ENCODE peak calls at places on chromosomes 2 and 18, in six cellular contexts. T, O, D, Y, W and N are unnamed samples.

GRCh38 chr2:216139884-216140283 is 30.7 kb downstream of the XRCC5 start:
- DNase-seq in T (no peak), O (peak), D (no peak), Y (peak), W (peak), N (no peak)

GRCh38 chr18:35376742-35377695 is at the start of gene ZNF396:
- DNase-seq in T (no peak), O (peak), D (peak), Y (peak), W (peak), N (peak)

GRCh38 chr2:134445116-134445515 is 191.2 kb downstream of the MGAT5 start:
- DNase-seq in T (no peak), O (no peak), D (no peak), Y (no peak), W (no peak), N (no peak)

GRCh38 chr18:8503287-8503686 is 106.0 kb upstream of the RAB12 start:
- DNase-seq in T (no peak), O (no peak), D (no peak), Y (no peak), W (no peak), N (no peak)

GRCh38 chr2:208148803-208149202 is 2.8 kb upstream of the CRYGB start:
- DNase-seq in T (no peak), O (no peak), D (no peak), Y (no peak), W (no peak), N (no peak)

GRCh38 chr2:65228249-65228750 is 669 bp downstream of the ACTR2 start:
- DNase-seq in T (peak), O (peak), D (no peak), Y (no peak), W (peak), N (no peak)

GRCh38 chr2:38214209-38214717 is 138.3 kb upstream of the CYP1B1 start:
- DNase-seq in T (no peak), O (no peak), D (no peak), Y (no peak), W (no peak), N (no peak)

GRCh38 chr2:42138163-42139016 is 30.8 kb upstream of the EML4 start:
- DNase-seq in T (no peak), O (no peak), D (no peak), Y (no peak), W (no peak), N (peak)

GRCh38 chr2:158221055-158222021 is 119.7 kb downstream of the UPP2 start:
- DNase-seq in T (no peak), O (no peak), D (no peak), Y (no peak), W (peak), N (no peak)

GRCh38 chr2:68767031-68767961 is 32.7 kb downstream of the ARHGAP25 start:
- DNase-seq in T (no peak), O (no peak), D (no peak), Y (no peak), W (no peak), N (no peak)

GRCh38 chr2:67516358-67516757 is 119.2 kb downstream of the ETAA1 start:
- DNase-seq in T (no peak), O (no peak), D (no peak), Y (no peak), W (no peak), N (no peak)

GRCh38 chr2:69305166-69305565 is 81.9 kb downstream of the GFPT1 start:
- DNase-seq in T (no peak), O (no peak), D (no peak), Y (no peak), W (no peak), N (no peak)

GRCh38 chr2:9655441-9656269 is 24.9 kb upstream of the YWHAQ start:
- DNase-seq in T (peak), O (no peak), D (no peak), Y (no peak), W (no peak), N (no peak)

GRCh38 chr2:104504331-104505073 is 349.4 kb upstream of the POU3F3 start:
- DNase-seq in T (no peak), O (no peak), D (no peak), Y (no peak), W (no peak), N (no peak)

GRCh38 chr18:74579704-74580103 is 18.0 kb upstream of the ZNF407 start:
- DNase-seq in T (no peak), O (no peak), D (no peak), Y (no peak), W (no peak), N (no peak)

GRCh38 chr2:54524236-54524991 is 68.3 kb downstream of the SPTBN1 start:
- DNase-seq in T (peak), O (no peak), D (no peak), Y (no peak), W (no peak), N (no peak)

GRCh38 chr18:9965711-9966624 is 52.2 kb downstream of the VAPA start:
- DNase-seq in T (no peak), O (no peak), D (no peak), Y (no peak), W (no peak), N (no peak)

GRCh38 chr2:239407112-239407511 is 6.3 kb upstream of the HDAC4 start:
- DNase-seq in T (no peak), O (no peak), D (no peak), Y (no peak), W (no peak), N (no peak)

GRCh38 chr2:12110074-12110473 is 363.6 kb downstream of the LPIN1 start:
- DNase-seq in T (no peak), O (no peak), D (no peak), Y (no peak), W (no peak), N (no peak)

GRCh38 chr2:187951470-187952218 is 340.0 kb upstream of the GULP1 start:
- DNase-seq in T (no peak), O (no peak), D (no peak), Y (no peak), W (no peak), N (no peak)

GRCh38 chr2:231590614-231591013 is 2.0 kb upstream of the TEX44 start:
- DNase-seq in T (no peak), O (no peak), D (no peak), Y (no peak), W (no peak), N (no peak)

GRCh38 chr2:44247924-44248323 is 27.4 kb upstream of the SLC3A1 start:
- DNase-seq in T (no peak), O (no peak), D (no peak), Y (no peak), W (no peak), N (no peak)

GRCh38 chr2:27143285-27143684 is 4.1 kb upstream of the PRR30 start:
- DNase-seq in T (no peak), O (no peak), D (no peak), Y (no peak), W (peak), N (no peak)

DNA sequence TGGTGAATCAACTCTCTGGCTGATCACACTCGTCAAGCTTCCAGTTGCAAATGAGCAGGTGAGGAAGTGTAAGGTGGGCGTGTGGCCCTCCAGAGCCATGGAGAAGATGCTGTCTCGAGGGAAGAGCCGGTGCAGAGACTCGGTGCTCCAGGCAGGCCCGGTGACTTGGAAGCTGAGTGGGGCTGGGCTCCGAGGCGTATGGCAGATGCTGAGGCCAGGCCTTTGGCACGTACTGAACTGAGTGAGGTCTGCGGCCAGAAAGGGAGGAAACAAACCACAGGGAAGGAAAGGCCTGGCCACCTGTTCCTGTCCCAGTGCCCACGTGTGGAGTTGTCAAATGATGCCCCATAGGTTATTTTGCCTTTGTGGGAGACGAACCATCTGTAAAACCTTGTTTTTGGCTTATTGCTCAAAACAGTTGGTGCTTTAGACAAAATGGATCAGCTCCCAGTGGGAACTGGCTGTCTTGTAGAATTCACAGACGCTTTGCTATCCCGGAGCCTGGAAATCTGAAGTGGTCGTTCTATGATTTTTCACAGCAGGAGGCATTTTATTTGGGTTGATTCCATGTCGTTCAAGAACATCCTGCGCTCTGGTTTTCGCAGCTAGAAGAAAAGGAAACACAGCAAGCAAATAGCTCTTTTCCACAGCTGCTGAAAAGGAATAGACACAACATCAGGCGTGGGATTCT is 117.5 kb upstream of the TMEM18 start:
- DNase-seq in T (no peak), O (no peak), D (no peak), Y (no peak), W (no peak), N (no peak)
- TF ChIP-seq JUND in T (no peak), O (no peak), D (no peak), Y (no peak), W (no peak), N (no peak)

GRCh38 chr2:176067587-176068002 is 16.2 kb downstream of the EVX2 start:
- DNase-seq in T (no peak), O (no peak), D (no peak), Y (no peak), W (no peak), N (no peak)

GRCh38 chr2:176068037-176068832 is 15.5 kb downstream of the EVX2 start:
- DNase-seq in T (no peak), O (no peak), D (no peak), Y (no peak), W (no peak), N (no peak)

GRCh38 chr2:176063958-176064357 is 19.8 kb downstream of the EVX2 start:
- DNase-seq in T (no peak), O (no peak), D (no peak), Y (no peak), W (no peak), N (no peak)

GRCh38 chr2:176071330-176072291 is 12.2 kb downstream of the EVX2 start:
- DNase-seq in T (no peak), O (no peak), D (no peak), Y (no peak), W (no peak), N (no peak)

GRCh38 chr2:176066645-176067586 is 16.8 kb downstream of the EVX2 start:
- DNase-seq in T (no peak), O (no peak), D (no peak), Y (no peak), W (no peak), N (no peak)
- TF ChIP-seq JUND in T (no peak), O (no peak), D (no peak), Y (no peak), W (no peak), N (no peak)

DNA sequence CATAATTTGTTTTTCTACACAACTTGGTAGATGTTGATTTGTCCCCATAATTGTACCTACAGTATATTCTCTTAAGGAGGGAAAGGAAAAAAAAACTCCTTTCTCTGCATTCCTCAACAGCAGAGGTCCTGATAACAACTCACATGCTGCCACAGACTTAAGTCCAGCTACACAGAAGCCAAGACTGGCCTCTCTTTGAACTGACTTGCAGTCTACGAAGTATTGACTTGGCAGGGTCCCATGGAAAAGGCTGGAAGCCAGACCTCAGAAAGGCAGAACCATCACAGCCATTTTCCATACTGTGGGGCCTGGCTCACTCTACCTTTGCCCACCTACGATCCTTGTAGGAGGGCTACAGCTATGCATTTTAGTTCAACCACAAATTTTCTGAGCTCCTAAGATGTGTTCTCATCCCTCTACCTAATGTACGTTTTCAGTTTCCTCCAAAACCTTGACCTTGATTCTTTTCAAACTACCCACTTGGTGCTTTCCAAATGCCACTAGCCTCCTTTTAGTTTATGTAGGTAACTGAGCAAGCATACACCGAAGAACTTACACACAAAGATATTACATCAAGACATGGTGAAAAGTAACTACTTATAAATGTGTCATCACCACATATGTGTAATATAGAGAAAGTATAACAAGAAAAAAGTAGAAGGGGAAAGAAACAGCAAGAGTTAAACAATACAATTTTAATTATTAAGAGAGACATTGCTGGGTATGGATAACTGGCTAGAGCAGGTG is 12.2 kb downstream of the LONRF2 start:
- DNase-seq in T (no peak), O (no peak), D (no peak), Y (no peak), W (no peak), N (no peak)
- TF ChIP-seq JUND in T (no peak), O (no peak), D (no peak), Y (no peak), W (no peak), N (no peak)

GRCh38 chr2:128449226-128450061 is 130.8 kb upstream of the HS6ST1 start:
- DNase-seq in T (no peak), O (no peak), D (no peak), Y (no peak), W (peak), N (no peak)

GRCh38 chr2:128450211-128451015 is 131.7 kb upstream of the HS6ST1 start:
- DNase-seq in T (no peak), O (no peak), D (no peak), Y (no peak), W (peak), N (no peak)

GRCh38 chr2:128451636-128452411 is 133.2 kb upstream of the HS6ST1 start:
- DNase-seq in T (no peak), O (no peak), D (no peak), Y (no peak), W (no peak), N (no peak)

GRCh38 chr2:128452536-128453530 is 134.2 kb upstream of the HS6ST1 start:
- DNase-seq in T (no peak), O (no peak), D (no peak), Y (no peak), W (no peak), N (no peak)

GRCh38 chr2:128451084-128451483 is 132.4 kb upstream of the HS6ST1 start:
- DNase-seq in T (no peak), O (no peak), D (no peak), Y (no peak), W (no peak), N (no peak)
- TF ChIP-seq JUND in T (no peak), O (no peak), D (no peak), Y (no peak), W (no peak), N (no peak)

GRCh38 chr2:144452169-144453038 is 67.5 kb downstream of the ZEB2 start:
- DNase-seq in T (no peak), O (no peak), D (no peak), Y (no peak), W (peak), N (peak)
- TF ChIP-seq JUND in T (no peak), O (no peak), D (no peak), Y (no peak), W (no peak), N (no peak)

GRCh38 chr18:22286576-22286975 is 117.2 kb downstream of the GATA6 start:
- DNase-seq in T (no peak), O (no peak), D (no peak), Y (no peak), W (no peak), N (no peak)
- TF ChIP-seq JUND in T (no peak), O (no peak), D (no peak), Y (no peak), W (no peak), N (no peak)

GRCh38 chr18:68822926-68823325 is 25.0 kb downstream of the CCDC102B start:
- DNase-seq in T (no peak), O (no peak), D (no peak), Y (no peak), W (no peak), N (no peak)

DNA sequence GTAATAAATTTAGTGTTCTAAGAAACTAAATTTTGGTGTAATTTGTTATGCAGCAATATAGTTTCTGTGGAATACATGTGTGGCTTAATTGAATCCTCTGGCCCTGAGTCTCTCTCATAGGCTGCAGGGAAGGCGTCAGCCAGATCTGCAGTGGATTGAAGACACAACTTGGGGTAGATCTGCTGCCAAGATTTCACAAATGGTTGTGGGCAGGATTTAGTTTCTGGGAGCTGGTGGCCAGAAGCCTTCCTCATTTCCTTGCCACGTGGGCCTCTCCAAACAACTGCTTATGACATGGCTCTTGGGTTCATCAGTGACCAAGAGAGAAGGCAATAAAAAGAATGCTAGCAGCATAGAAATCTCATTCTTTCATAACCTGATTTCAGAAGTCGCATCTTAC is 28.2 kb downstream of the CCDC102B start:
- DNase-seq in T (no peak), O (no peak), D (no peak), Y (no peak), W (no peak), N (no peak)
- TF ChIP-seq JUND in T (no peak), O (no peak), D (no peak), Y (no peak), W (no peak), N (no peak)